ENCODE peak calls at places on chromosomes 6 and 20, in seven cellular contexts. P is ovary; I is cardiac muscle cell; Q is HCT116; F is tibial nerve; G is CD8-positive, alpha-beta memory T cell; W is fibroblast of lung. L is an unnamed sample. For H3K4me1, the result is how much of the 10 kb centered on the place peaks cover.

GRCh38 chr6:68042339-68043121 is 592.6 kb upstream of the ADGRB3 start:
- DNase-seq in P (no peak), I (no peak), Q (no peak), F (no peak), G (no peak), W (no peak), L (no peak)

GRCh38 chr6:111703723-111704122 is 98.0 kb upstream of the TRAF3IP2 start:
- DNase-seq in P (no peak), I (peak), Q (no peak), F (no peak), G (no peak), W (no peak), L (no peak)

GRCh38 chr20:45014671-45015415 is 48.5 kb downstream of the STK4 start:
- DNase-seq in P (no peak), I (no peak), Q (no peak), F (no peak), G (no peak), W (peak), L (peak)

GRCh38 chr6:136526196-136526930 is 23.9 kb downstream of the MAP7 start:
- DNase-seq in P (peak), I (peak), Q (no peak), F (no peak), G (no peak), W (peak), L (no peak)

GRCh38 chr20:47392015-47392720 is 35.7 kb upstream of the ZMYND8 start:
- DNase-seq in P (no peak), I (no peak), Q (peak), F (no peak), G (no peak), W (peak), L (peak)

GRCh38 chr6:80544500-80545055 is 438.1 kb downstream of the BCKDHB start:
- DNase-seq in P (no peak), I (no peak), Q (no peak), F (no peak), G (no peak), W (no peak), L (no peak)

GRCh38 chr20:20568604-20569205 is 143.7 kb downstream of the RALGAPA2 start:
- DNase-seq in P (no peak), I (peak), Q (no peak), F (no peak), G (no peak), W (peak), L (no peak)

GRCh38 chr20:51591871-51592270 is 49.4 kb upstream of the NFATC2 start:
- DNase-seq in P (no peak), I (no peak), Q (no peak), F (no peak), G (no peak), W (no peak), L (no peak)

GRCh38 chr20:1874534-1875168 is 20.6 kb upstream of the SIRPA start:
- DNase-seq in P (no peak), I (no peak), Q (no peak), F (no peak), G (no peak), W (peak), L (no peak)

GRCh38 chr6:108557494-108558371 is 3.0 kb upstream of the FOXO3 start:
- DNase-seq in P (peak), I (peak), Q (no peak), F (peak), G (peak), W (peak), L (no peak)

GRCh38 chr20:20452254-20452676 is 84.4 kb downstream of the INSM1 start:
- DNase-seq in P (no peak), I (peak), Q (no peak), F (peak), G (peak), W (peak), L (no peak)

GRCh38 chr6:149887343-149887742 is 10.6 kb downstream of the RAET1E start:
- DNase-seq in P (no peak), I (no peak), Q (no peak), F (no peak), G (no peak), W (peak), L (no peak)

GRCh38 chr20:24966317-24967012 is 17.4 kb downstream of the CST7 start:
- DNase-seq in P (no peak), I (no peak), Q (no peak), F (no peak), G (peak), W (no peak), L (peak)

GRCh38 chr6:141562801-141563763 is 569.6 kb upstream of the GJE1 start:
- DNase-seq in P (peak), I (peak), Q (peak), F (peak), G (peak), W (peak), L (peak)

GRCh38 chr6:148700047-148700712 is 46.6 kb upstream of the UST start:
- DNase-seq in P (no peak), I (no peak), Q (no peak), F (no peak), G (no peak), W (no peak), L (no peak)

GRCh38 chr6:135088818-135089809 is 34.5 kb upstream of the HBS1L start:
- DNase-seq in P (no peak), I (no peak), Q (peak), F (no peak), G (peak), W (peak), L (no peak)

GRCh38 chr20:35561268-35561667 is 19.4 kb downstream of the ERGIC3 start:
- DNase-seq in P (no peak), I (peak), Q (no peak), F (no peak), G (no peak), W (peak), L (peak)

GRCh38 chr20:56922497-56922896 is 293.4 kb downstream of the TFAP2C start:
- DNase-seq in P (no peak), I (no peak), Q (no peak), F (no peak), G (no peak), W (no peak), L (no peak)

GRCh38 chr6:43891072-43891870 is 121.3 kb downstream of the VEGFA start:
- DNase-seq in P (no peak), I (no peak), Q (no peak), F (no peak), G (no peak), W (no peak), L (no peak)

GRCh38 chr6:170212956-170213636 is 77.8 kb downstream of the DLL1 start:
- DNase-seq in P (no peak), I (no peak), Q (no peak), F (no peak), G (peak), W (no peak), L (no peak)

GRCh38 chr20:40525356-40525755 is 163.7 kb downstream of the MAFB start:
- DNase-seq in P (no peak), I (no peak), Q (no peak), F (no peak), G (no peak), W (peak), L (no peak)

GRCh38 chr20:44023515-44024371 is 109.1 kb downstream of the TOX2 start:
- DNase-seq in P (no peak), I (no peak), Q (no peak), F (no peak), G (no peak), W (no peak), L (no peak)

GRCh38 chr6:34958748-34959147 is 69.7 kb downstream of the ANKS1A start:
- DNase-seq in P (no peak), I (no peak), Q (no peak), F (no peak), G (no peak), W (no peak), L (no peak)

GRCh38 chr6:155472886-155473285 is 17.2 kb upstream of the NOX3 start:
- DNase-seq in P (no peak), I (no peak), Q (no peak), F (no peak), G (no peak), W (peak), L (no peak)

GRCh38 chr20:8385247-8385646 is 253.2 kb downstream of the PLCB1 start:
- DNase-seq in P (no peak), I (peak), Q (no peak), F (no peak), G (no peak), W (peak), L (peak)

DNA sequence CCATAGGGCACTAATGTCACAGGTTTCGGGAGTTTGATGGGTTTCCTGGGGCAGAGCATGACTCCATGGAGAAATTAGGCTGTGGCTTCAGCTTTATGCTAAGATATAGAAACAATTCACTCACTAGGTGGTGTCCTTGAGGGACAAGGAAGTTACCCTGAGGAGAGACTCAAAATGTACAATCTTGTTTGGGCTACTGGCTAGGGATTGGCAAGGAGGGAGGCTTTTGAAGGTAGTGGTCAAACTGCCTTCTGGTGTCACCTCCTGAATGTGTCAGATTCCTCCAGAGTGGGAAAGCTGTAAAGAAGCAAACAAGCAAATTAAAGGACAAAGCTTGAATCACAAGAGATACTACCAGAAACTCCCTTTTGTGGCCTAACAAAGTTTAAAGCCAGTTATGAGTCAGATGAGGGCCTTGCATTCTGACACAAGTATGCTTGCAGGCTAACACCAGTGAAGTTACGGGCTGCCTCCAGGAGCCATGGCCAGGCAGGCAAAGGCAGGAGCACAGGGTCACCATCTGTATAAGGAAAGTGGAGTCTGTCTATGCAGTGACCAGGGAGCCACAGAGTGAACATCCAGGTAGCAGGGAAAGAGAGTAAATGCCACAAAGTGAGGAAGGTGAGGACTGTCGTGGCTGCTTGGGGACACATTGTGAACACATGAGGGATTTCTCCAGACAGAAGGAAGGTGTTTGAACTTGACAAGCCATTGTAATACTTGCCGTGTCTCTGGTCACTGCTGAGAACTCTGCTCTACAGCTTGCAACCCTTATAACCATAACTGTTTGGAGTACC is 107.7 kb upstream of the DTNBP1 start:
- DNase-seq in P (no peak), I (no peak), Q (no peak), F (no peak), G (no peak), W (peak), L (peak)
- H3K4me1 ChIP-seq in P (under half), I (under half), Q (under half), F (under half), G (under half), W (under half), L (under half)

GRCh38 chr6:12293234-12293930 is 3.2 kb downstream of the EDN1 start:
- DNase-seq in P (no peak), I (no peak), Q (no peak), F (no peak), G (no peak), W (no peak), L (no peak)
- H3K4me3 ChIP-seq in P (no peak), I (no peak), Q (no peak), F (no peak), G (no peak), W (no peak), L (peak)

GRCh38 chr20:32965581-32966373 is 38.5 kb downstream of the SUN5 start:
- DNase-seq in P (no peak), I (no peak), Q (no peak), F (no peak), G (peak), W (no peak), L (no peak)

GRCh38 chr20:32966382-32966781 is 37.9 kb downstream of the SUN5 start:
- DNase-seq in P (no peak), I (no peak), Q (no peak), F (no peak), G (no peak), W (no peak), L (no peak)

GRCh38 chr20:32968833-32969241 is 35.4 kb downstream of the SUN5 start:
- DNase-seq in P (no peak), I (no peak), Q (no peak), F (no peak), G (peak), W (no peak), L (peak)

GRCh38 chr20:32965115-32965514 is 39.1 kb downstream of the SUN5 start:
- DNase-seq in P (no peak), I (no peak), Q (no peak), F (no peak), G (peak), W (no peak), L (no peak)

GRCh38 chr20:32966881-32967781 is 37.1 kb downstream of the SUN5 start:
- DNase-seq in P (no peak), I (no peak), Q (no peak), F (no peak), G (peak), W (no peak), L (no peak)
- H3K4me1 ChIP-seq in P (under half), I (under half), Q (under half), F (under half), G (half or more), W (under half), L (under half)

GRCh38 chr6:119077643-119078448 is 618 bp downstream of the FAM184A start:
- DNase-seq in P (peak), I (peak), Q (no peak), F (no peak), G (peak), W (peak), L (no peak)
- H3K4me3 ChIP-seq in P (peak), I (peak), Q (peak), F (peak), G (peak), W (peak), L (peak)

GRCh38 chr20:32359633-32360332 is 1.7 kb downstream of the ASXL1 start:
- DNase-seq in P (no peak), I (no peak), Q (no peak), F (no peak), G (no peak), W (peak), L (no peak)

GRCh38 chr20:32358632-32358882 is 426 bp downstream of the ASXL1 start:
- DNase-seq in P (no peak), I (no peak), Q (no peak), F (no peak), G (no peak), W (no peak), L (no peak)

GRCh38 chr20:32357869-32358631 is at the start of gene ASXL1:
- DNase-seq in P (peak), I (peak), Q (peak), F (peak), G (peak), W (peak), L (peak)

GRCh38 chr20:32358883-32359632 is 927 bp downstream of the ASXL1 start:
- DNase-seq in P (peak), I (peak), Q (no peak), F (peak), G (peak), W (peak), L (peak)

DNA sequence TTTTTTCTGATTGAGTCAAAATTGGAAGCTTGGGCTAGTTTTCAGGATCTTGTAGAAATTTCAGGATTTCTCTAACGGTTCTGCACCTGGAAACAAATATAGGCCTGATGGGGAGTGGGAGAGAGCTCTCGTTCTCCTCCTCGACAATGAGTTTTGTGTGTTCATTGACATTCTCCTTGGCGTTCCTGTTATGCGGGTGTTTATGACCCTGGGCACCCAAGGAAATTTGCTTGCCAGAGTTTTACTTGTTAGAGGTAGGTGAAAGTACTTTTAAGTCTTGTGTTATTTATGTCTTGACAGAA is 2.2 kb downstream of the ASXL1 start:
- DNase-seq in P (no peak), I (no peak), Q (no peak), F (no peak), G (no peak), W (no peak), L (no peak)
- H3K4me1 ChIP-seq in P (under half), I (under half), Q (under half), F (under half), G (half or more), W (under half), L (half or more)

DNA sequence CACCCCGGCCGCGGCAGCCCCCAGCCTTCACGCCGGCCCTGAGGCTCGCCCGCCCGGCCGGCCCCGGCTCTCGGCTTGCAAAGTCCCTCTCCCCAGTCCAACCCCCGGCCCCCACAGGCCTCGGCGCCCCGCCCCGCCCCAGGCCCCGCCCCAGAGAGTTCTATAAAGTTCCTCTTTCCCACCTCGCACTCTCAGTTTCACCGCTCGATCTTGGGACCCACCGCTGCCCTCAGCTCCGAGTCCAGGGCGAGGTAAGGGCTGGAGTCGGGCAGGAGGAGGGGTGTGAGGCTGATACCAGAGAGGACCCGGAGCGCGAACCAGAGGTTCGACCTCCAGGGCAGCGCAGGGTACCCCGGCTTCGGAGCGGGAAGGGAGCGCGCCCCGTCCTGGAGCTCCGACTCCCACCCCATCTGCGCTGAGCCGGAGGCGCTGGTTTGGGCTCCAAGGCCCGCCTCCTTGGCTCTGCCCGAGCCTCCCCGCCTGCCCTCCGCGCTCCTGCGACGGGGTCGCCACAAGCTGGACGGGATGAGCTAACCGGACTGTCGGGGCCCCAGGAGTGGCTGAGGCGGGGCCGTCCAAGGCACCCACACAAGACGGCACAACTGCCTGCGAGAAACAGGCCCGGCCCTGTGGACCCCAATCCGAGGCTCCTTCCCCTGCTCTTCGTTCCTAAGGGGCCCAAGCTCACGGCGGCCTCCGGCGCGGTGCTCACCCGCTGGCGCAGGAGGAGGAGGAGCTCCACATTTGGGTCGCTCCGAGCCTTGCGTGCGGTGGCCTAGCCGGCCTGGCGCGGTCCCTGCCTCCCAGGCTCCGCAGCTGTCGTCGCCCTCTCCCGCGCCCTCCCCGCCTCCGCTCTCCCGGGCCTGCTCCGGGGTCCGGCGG is at the start of gene IRF4:
- DNase-seq in P (no peak), I (no peak), Q (no peak), F (no peak), G (no peak), W (no peak), L (no peak)
- H3K4me3 ChIP-seq in P (peak), I (peak), Q (no peak), F (peak), G (peak), W (no peak), L (peak)

GRCh38 chr20:6886065-6886729 is 118.7 kb downstream of the BMP2 start:
- DNase-seq in P (no peak), I (peak), Q (no peak), F (no peak), G (no peak), W (no peak), L (no peak)

GRCh38 chr20:6882911-6883310 is 115.4 kb downstream of the BMP2 start:
- DNase-seq in P (no peak), I (no peak), Q (no peak), F (no peak), G (no peak), W (peak), L (no peak)

GRCh38 chr20:6892729-6893128 is 125.2 kb downstream of the BMP2 start:
- DNase-seq in P (no peak), I (no peak), Q (no peak), F (no peak), G (no peak), W (no peak), L (no peak)

GRCh38 chr20:6884114-6884513 is 116.6 kb downstream of the BMP2 start:
- DNase-seq in P (no peak), I (no peak), Q (no peak), F (no peak), G (no peak), W (peak), L (no peak)

GRCh38 chr20:6887966-6888365 is 120.5 kb downstream of the BMP2 start:
- DNase-seq in P (no peak), I (no peak), Q (no peak), F (no peak), G (no peak), W (no peak), L (no peak)
- H3K4me1 ChIP-seq in P (under half), I (under half), Q (under half), F (under half), G (under half), W (under half), L (under half)

GRCh38 chr6:145823322-145823944 is 8.8 kb upstream of the FBXO30 start:
- DNase-seq in P (no peak), I (no peak), Q (no peak), F (no peak), G (no peak), W (no peak), L (peak)
- H3K4me3 ChIP-seq in P (no peak), I (no peak), Q (no peak), F (no peak), G (no peak), W (no peak), L (no peak)

DNA sequence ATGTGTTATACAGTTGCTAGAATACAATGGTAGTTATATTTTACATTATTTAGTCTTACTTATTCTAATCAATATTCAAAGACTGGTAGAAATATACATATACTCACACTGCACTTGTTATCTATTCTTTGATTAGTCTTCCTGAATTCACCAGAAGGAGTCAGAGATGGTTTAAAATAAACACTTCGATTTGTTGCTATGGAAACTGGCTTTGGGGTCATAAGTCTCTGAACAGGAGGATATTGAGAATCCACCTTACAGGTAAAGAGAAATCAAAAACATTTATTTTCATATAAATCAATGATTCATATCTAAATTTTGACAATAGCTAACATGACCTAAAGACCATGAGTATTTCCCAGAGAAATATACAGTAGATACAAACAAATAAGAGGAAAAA is 41.6 kb downstream of the NUP153 start:
- DNase-seq in P (no peak), I (no peak), Q (no peak), F (no peak), G (no peak), W (no peak), L (no peak)
- H3K4me1 ChIP-seq in P (under half), I (under half), Q (under half), F (under half), G (under half), W (under half), L (under half)

L was measured in SJSA1.